ENCODE peak calls at places on chromosomes 12 and 14, in eight cellular contexts. V is astrocyte, B is stomach, C is neural progenitor cell, R is GM12878, F is body of pancreas, J is upper lobe of right lung, N is heart right ventricle. D is an unnamed sample.

GRCh38 chr12:6213969-6214368 is 13.8 kb downstream of the CD9 start:
- DNase-seq in F (no peak), N (no peak), R (no peak), V (no peak), J (no peak), C (no peak), B (no peak), D (no peak)

GRCh38 chr14:103725001-103725682 is 9.5 kb downstream of the ZFYVE21 start:
- DNase-seq in N (peak; percentile 7), B (no peak), C (no peak), R (no peak), F (peak; percentile 31), V (no peak), J (no peak), D (no peak)

GRCh38 chr12:131159660-131160059 is 206.0 kb downstream of the ADGRD1 start:
- DNase-seq in C (peak; percentile 69), B (no peak), V (no peak), J (no peak), F (no peak), N (no peak), R (no peak), D (no peak)

GRCh38 chr12:58030566-58031279 is 89.4 kb downstream of the ATP23 start:
- DNase-seq in N (no peak), R (no peak), C (no peak), F (no peak), V (peak; percentile 77), J (no peak), B (no peak), D (no peak)

GRCh38 chr12:119797090-119797489 is 80.0 kb downstream of the CIT start:
- DNase-seq in F (no peak), J (no peak), V (no peak), C (no peak), N (no peak), B (no peak), R (no peak), D (no peak)

GRCh38 chr14:64704145-64704742 is at the start of gene PLEKHG3:
- DNase-seq in J (peak; percentile 89), C (peak; percentile 85), B (peak; percentile 87), N (peak; percentile 85), F (peak; percentile 91), R (no peak), V (peak; percentile 69), D (peak; percentile 92)

GRCh38 chr14:76236172-76237130 is 84.7 kb downstream of the GPATCH2L start:
- DNase-seq in N (no peak), V (peak; percentile 22), F (no peak), C (no peak), R (peak; percentile 63), J (no peak), B (no peak), D (no peak)

GRCh38 chr12:5830121-5830520 is 114.9 kb downstream of the ANO2 start:
- DNase-seq in J (no peak), F (no peak), V (no peak), B (no peak), R (no peak), C (peak; percentile 25), N (no peak), D (no peak)

GRCh38 chr12:28966049-28966778 is 182.9 kb upstream of the FAR2 start:
- DNase-seq in V (peak; percentile 77), N (peak; percentile 38), C (peak; percentile 7), J (no peak), B (peak; percentile 80), R (no peak), F (peak; percentile 58), D (no peak)

GRCh38 chr14:71472281-71472960 is 459.8 kb upstream of the RGS6 start:
- DNase-seq in C (no peak), B (no peak), V (peak; percentile 53), F (no peak), J (no peak), N (no peak), R (no peak), D (no peak)

GRCh38 chr14:25828562-25828961 is 769.3 kb downstream of the NOVA1 start:
- DNase-seq in R (no peak), V (no peak), B (no peak), N (no peak), F (no peak), C (no peak), J (no peak), D (no peak)

GRCh38 chr14:87304404-87304803 is 688.6 kb downstream of the GALC start:
- DNase-seq in F (no peak), R (no peak), N (no peak), C (no peak), J (no peak), V (no peak), B (no peak), D (no peak)

GRCh38 chr12:80846930-80847329 is 90.8 kb downstream of the LIN7A start:
- DNase-seq in F (no peak), J (no peak), C (no peak), V (no peak), B (no peak), R (no peak), N (no peak), D (peak; percentile 55)

GRCh38 chr14:21103165-21103709 is 2.4 kb downstream of the TMEM253 start:
- DNase-seq in B (no peak), J (no peak), R (no peak), V (no peak), N (no peak), C (no peak), F (no peak), D (no peak)

GRCh38 chr12:84974177-84974815 is 61.7 kb upstream of the SLC6A15 start:
- DNase-seq in F (no peak), B (no peak), V (no peak), N (no peak), R (no peak), J (no peak), C (no peak), D (no peak)

GRCh38 chr12:47837190-47838171 is 17.8 kb upstream of the HDAC7 start:
- DNase-seq in F (peak; percentile 75), B (peak; percentile 79), C (peak; percentile 78), J (peak; percentile 78), V (no peak), N (peak; percentile 68), R (peak; percentile 20), D (peak; percentile 63)

GRCh38 chr12:95634622-95635621 is 83.6 kb upstream of the USP44 start:
- DNase-seq in F (peak; percentile 73), J (no peak), R (no peak), V (peak; percentile 60), N (no peak), C (no peak), B (peak; percentile 76), D (no peak)

DNA sequence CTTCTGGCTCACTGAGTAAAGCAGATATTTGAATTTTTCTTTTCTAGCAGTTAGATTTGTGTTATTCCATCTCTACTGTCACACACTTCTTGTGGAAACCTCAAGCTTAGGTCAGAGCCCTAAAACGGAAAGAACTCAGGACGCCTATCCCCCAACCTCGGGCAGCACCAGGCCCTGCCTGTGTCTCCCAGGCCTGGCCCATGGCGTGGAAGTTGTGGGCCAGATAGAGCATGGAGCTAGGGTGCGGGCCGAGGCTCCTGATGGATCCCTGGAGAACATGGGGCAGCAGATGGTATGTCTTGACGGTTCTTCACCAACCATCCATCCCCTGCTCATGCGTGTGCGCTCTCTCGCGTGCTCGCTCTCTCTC is 20.6 kb downstream of the P2RX4 start:
- DNase-seq in J (no peak), V (no peak), N (no peak), C (no peak), B (no peak), F (no peak), R (no peak), D (no peak)
- H3K36me3 ChIP-seq in J (peaks cover 45% of the 10 kb centered on the region), V (no peaks in the 10 kb centered on the region), N (no peaks in the 10 kb centered on the region), C (no peaks in the 10 kb centered on the region), B (peaks cover 19% of the 10 kb centered on the region), F (no peaks in the 10 kb centered on the region), R (no peaks in the 10 kb centered on the region), D (peaks cover 2% of the 10 kb centered on the region)

GRCh38 chr14:94051115-94051514 is 25.0 kb downstream of the OTUB2 start:
- DNase-seq in V (peak; percentile 44), C (peak; percentile 57), B (peak; percentile 45), N (no peak), J (no peak), F (peak; percentile 51), R (no peak), D (no peak)

GRCh38 chr14:94048676-94049624 is 22.8 kb downstream of the OTUB2 start:
- DNase-seq in N (no peak), C (no peak), B (no peak), J (no peak), F (no peak), V (no peak), R (no peak), D (peak; percentile 91)

GRCh38 chr14:94047581-94047980 is 21.4 kb downstream of the OTUB2 start:
- DNase-seq in J (no peak), F (peak; percentile 1), R (no peak), V (no peak), C (no peak), N (no peak), B (no peak), D (no peak)

GRCh38 chr14:94050231-94050880 is 24.2 kb downstream of the OTUB2 start:
- DNase-seq in V (no peak), J (peak; percentile 67), N (peak; percentile 73), B (no peak), F (no peak), C (no peak), R (no peak), D (no peak)

DNA sequence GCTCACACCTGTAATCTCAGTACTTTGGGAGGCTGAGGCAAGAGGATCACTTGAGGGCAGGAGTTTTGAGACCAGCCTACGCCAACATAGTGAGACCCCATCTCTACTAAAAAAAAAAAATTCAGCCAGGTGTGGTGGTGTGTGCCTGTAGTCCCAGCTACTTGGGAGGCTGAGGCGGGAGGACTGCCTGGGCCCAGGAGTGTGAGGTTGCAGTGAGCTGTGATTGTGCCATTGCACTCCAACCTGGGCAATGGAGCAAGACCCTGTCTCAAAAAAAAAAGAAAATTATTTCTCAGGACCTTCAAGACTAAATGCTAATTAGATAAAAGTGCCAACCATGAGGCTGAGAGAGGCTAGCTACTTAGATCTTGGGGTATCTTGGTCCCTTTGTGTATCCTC is 23.5 kb downstream of the OTUB2 start:
- DNase-seq in C (no peak), R (no peak), N (no peak), V (no peak), F (no peak), J (no peak), B (no peak), D (no peak)
- H3K4me3 ChIP-seq in C (no peak overlapping the region), R (no peak overlapping the region), N (no peak overlapping the region), V (no peak overlapping the region), F (no peak overlapping the region), J (no peak overlapping the region), B (no peak overlapping the region), D (no peak overlapping the region)

DNA sequence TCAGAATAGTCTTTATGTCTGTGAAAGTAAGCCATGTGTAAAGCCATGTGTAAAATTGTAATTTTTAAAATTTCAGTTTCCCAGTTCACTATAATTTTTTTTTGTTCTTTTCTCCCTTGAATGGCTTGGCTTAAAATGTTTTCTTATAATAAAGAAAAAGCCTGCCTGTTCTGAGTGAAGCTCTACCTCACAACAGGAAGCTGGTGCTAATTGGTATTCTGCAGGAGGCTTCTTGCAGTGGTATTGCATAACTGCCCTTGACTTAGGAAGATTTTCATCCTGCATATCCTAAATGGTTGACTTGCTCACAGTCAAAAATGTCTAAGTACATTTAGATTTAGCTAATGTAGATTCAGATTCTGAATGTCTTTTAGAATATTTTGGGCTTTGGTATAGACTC is 49.5 kb downstream of the ATP2A2 start:
- DNase-seq in F (no peak), C (no peak), N (no peak), J (no peak), B (no peak), V (peak; percentile 39), R (no peak), D (no peak)
- H3K36me3 ChIP-seq in F (peaks cover 3% of the 10 kb centered on the region), C (peaks cover 35% of the 10 kb centered on the region), N (peaks cover 18% of the 10 kb centered on the region), J (peaks cover 98% of the 10 kb centered on the region), B (peaks cover 50% of the 10 kb centered on the region), V (peaks cover 75% of the 10 kb centered on the region), R (peaks cover 27% of the 10 kb centered on the region), D (peaks cover 93% of the 10 kb centered on the region)

GRCh38 chr12:132419612-132420237 is 70.2 kb upstream of the FBRSL1 start:
- DNase-seq in C (peak; percentile 65), V (no peak), J (no peak), B (no peak), F (no peak), R (no peak), N (no peak), D (no peak)
- H3K4me3 ChIP-seq in C (no peak overlapping the region), V (no peak overlapping the region), J (no peak overlapping the region), B (no peak overlapping the region), F (no peak overlapping the region), R (no peak overlapping the region), N (no peak overlapping the region), D (no peak overlapping the region)